ENCODE peak calls at places on chromosomes 16 and 17, in eight cellular contexts. C is GM23338, J is GM23248, Q is PC-3, P is OCI-LY7, K is HCT116, L is Karpas-422, F is SK-N-SH. D is an unnamed sample.
A peak's percentile ranks its signal among the peaks of the same experiment; 100 is the strongest.

GRCh38 chr16:69821844-69822173 is 59.7 kb downstream of the WWP2 start:
- DNase-seq in C (no peak), J (no peak), Q (no peak), P (no peak), K (no peak), L (no peak), F (no peak), D (no peak)

GRCh38 chr16:1078579-1079021 is 6.1 kb downstream of the SSTR5 start:
- DNase-seq in C (no peak), J (peak; percentile 45), Q (peak; percentile 90), P (no peak), K (no peak), L (no peak), F (no peak), D (no peak)

GRCh38 chr16:15857779-15858560 is 1.1 kb upstream of the MYH11 start:
- DNase-seq in C (peak; percentile 86), J (peak; percentile 61), Q (no peak), P (no peak), K (no peak), L (no peak), F (peak; percentile 79), D (no peak)

GRCh38 chr16:12639044-12639443 is 164.6 kb downstream of the CPPED1 start:
- DNase-seq in C (no peak), J (peak; percentile 76), Q (no peak), P (no peak), K (no peak), L (peak; percentile 41), F (no peak), D (no peak)

GRCh38 chr17:69466905-69467630 is 52.6 kb downstream of the MAP2K6 start:
- DNase-seq in C (peak; percentile 65), J (peak; percentile 22), Q (peak; percentile 42), P (no peak), K (no peak), L (no peak), F (peak; percentile 50), D (no peak)

GRCh38 chr16:80346160-80346632 is 194.6 kb upstream of the DYNLRB2 start:
- DNase-seq in C (no peak), J (peak; percentile 52), Q (no peak), P (peak; percentile 2), K (no peak), L (no peak), F (no peak), D (peak; percentile 59)

GRCh38 chr17:44677136-44677535 is 12.4 kb downstream of the CCDC43 start:
- DNase-seq in C (no peak), J (peak; percentile 17), Q (peak; percentile 18), P (no peak), K (no peak), L (no peak), F (no peak), D (no peak)

GRCh38 chr17:1762233-1762905 is 509 bp downstream of the SERPINF1 start:
- DNase-seq in C (peak; percentile 42), J (peak; percentile 54), Q (no peak), P (no peak), K (no peak), L (no peak), F (peak; percentile 67), D (no peak)

GRCh38 chr17:36209575-36209974 is 1.3 kb upstream of the CCL4L2 start:
- DNase-seq in C (no peak), J (no peak), Q (no peak), P (no peak), K (no peak), L (no peak), F (no peak), D (peak; percentile 53)

GRCh38 chr16:80063028-80063767 is 462.7 kb upstream of the MAF start:
- DNase-seq in C (no peak), J (peak; percentile 23), Q (no peak), P (no peak), K (no peak), L (no peak), F (peak; percentile 12), D (no peak)

GRCh38 chr17:44533533-44534246 is 23.6 kb upstream of the FZD2 start:
- DNase-seq in C (peak; percentile 97), J (peak; percentile 91), Q (peak; percentile 94), P (peak; percentile 90), K (peak; percentile 77), L (peak; percentile 94), F (peak; percentile 94), D (peak; percentile 82)

DNA sequence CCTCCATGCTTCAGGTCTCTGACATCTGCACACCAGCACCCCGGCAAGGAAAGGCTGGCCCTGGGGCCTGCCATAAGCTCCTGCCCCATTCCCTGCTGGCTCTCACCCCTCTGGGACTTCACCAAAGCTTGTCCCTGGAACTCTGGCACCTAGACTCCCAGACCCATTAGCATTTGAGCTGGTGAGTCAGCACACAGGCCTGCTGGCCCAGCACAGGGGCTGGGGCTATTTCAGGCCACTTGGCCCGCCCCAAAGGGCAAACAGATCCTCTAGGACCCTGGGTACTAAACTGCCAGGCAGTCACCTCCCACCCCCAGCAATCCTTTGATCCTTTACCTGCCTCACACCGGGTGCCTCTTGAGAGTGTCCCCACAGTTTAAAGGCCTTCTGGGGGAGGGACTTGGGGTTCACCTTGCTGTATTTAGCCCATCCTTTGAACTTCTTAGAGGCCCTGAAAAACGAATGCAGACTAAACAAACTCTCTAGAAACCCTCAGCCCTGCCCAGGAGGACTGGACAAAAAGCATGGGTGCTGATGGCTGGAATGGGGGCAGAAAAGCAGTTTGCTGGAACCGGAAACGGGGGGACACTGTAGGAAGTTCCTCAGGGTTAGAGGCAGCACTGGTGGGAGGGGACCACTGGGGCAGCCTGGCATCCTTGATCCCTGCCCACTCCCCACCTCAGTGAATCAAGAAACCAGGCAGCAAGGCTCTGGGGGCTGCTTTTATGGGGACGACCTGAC is 3.2 kb upstream of the SAMD14 start:
- DNase-seq in C (peak; percentile 53), J (peak; percentile 82), Q (peak; percentile 47), P (no peak), K (no peak), L (no peak), F (peak; percentile 62), D (no peak)
- H3K9me2 ChIP-seq in C (no peaks in the 10 kb centered on the region), J (no peaks in the 10 kb centered on the region), Q (no peaks in the 10 kb centered on the region), P (no peaks in the 10 kb centered on the region), K (no peaks in the 10 kb centered on the region), L (no peaks in the 10 kb centered on the region), F (no peaks in the 10 kb centered on the region), D (no peaks in the 10 kb centered on the region)

DNA sequence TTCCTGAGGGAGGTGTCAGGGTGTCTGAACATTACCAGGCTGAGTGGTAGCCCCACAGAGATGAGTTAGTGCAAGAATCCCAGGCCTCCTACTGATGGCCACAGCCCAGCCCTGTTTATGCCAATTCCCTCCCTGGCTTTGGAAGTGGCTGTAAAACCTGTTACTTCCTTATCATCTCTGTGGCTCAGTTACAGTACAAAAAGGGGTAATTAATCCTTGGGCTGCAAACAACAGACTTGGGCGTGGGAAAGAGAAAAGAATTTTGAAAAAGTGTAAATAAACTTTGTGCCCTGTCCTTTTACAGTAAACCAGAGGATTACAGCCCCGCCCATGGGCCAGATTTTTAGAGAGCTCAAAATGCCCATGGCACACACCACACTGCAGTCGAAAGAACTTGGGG is 73.1 kb upstream of the AXIN2 start:
- DNase-seq in C (no peak), J (no peak), Q (peak; percentile 31), P (no peak), K (no peak), L (no peak), F (no peak), D (no peak)
- H3K9me2 ChIP-seq in C (no peaks in the 10 kb centered on the region), J (no peaks in the 10 kb centered on the region), Q (no peaks in the 10 kb centered on the region), P (no peaks in the 10 kb centered on the region), K (no peaks in the 10 kb centered on the region), L (no peaks in the 10 kb centered on the region), F (no peaks in the 10 kb centered on the region), D (no peaks in the 10 kb centered on the region)

GRCh38 chr17:42337442-42337841 is 49.1 kb downstream of the STAT5A start:
- DNase-seq in C (no peak), J (peak; percentile 98), Q (no peak), P (no peak), K (no peak), L (peak; percentile 63), F (no peak), D (no peak)
- H3K9me2 ChIP-seq in C (no peaks in the 10 kb centered on the region), J (no peaks in the 10 kb centered on the region), Q (no peaks in the 10 kb centered on the region), P (no peaks in the 10 kb centered on the region), K (no peaks in the 10 kb centered on the region), L (no peaks in the 10 kb centered on the region), F (no peaks in the 10 kb centered on the region), D (no peaks in the 10 kb centered on the region)

GRCh38 chr16:82700541-82701240 is 73.9 kb downstream of the CDH13 start:
- DNase-seq in C (no peak), J (peak; percentile 64), Q (no peak), P (no peak), K (no peak), L (no peak), F (no peak), D (no peak)
- H3K9me2 ChIP-seq in C (no peaks in the 10 kb centered on the region), J (no peaks in the 10 kb centered on the region), Q (no peaks in the 10 kb centered on the region), P (no peaks in the 10 kb centered on the region), K (no peaks in the 10 kb centered on the region), L (no peaks in the 10 kb centered on the region), F (no peaks in the 10 kb centered on the region), D (no peaks in the 10 kb centered on the region)

GRCh38 chr17:39051001-39051605 is 83.9 kb upstream of the FBXO47 start:
- DNase-seq in C (no peak), J (no peak), Q (no peak), P (no peak), K (no peak), L (peak; percentile 4), F (no peak), D (no peak)

GRCh38 chr17:39045948-39046679 is 78.9 kb upstream of the FBXO47 start:
- DNase-seq in C (peak; percentile 56), J (no peak), Q (no peak), P (no peak), K (no peak), L (peak; percentile 51), F (no peak), D (no peak)
- H3K9me2 ChIP-seq in C (no peaks in the 10 kb centered on the region), J (no peaks in the 10 kb centered on the region), Q (no peaks in the 10 kb centered on the region), P (no peaks in the 10 kb centered on the region), K (no peaks in the 10 kb centered on the region), L (no peaks in the 10 kb centered on the region), F (no peaks in the 10 kb centered on the region), D (no peaks in the 10 kb centered on the region)

GRCh38 chr17:16343569-16343968 is 9.7 kb downstream of the CENPV start:
- DNase-seq in C (no peak), J (no peak), Q (no peak), P (no peak), K (no peak), L (no peak), F (no peak), D (no peak)

GRCh38 chr17:16349461-16349860 is 3.8 kb downstream of the CENPV start:
- DNase-seq in C (no peak), J (no peak), Q (no peak), P (peak; percentile 52), K (no peak), L (no peak), F (no peak), D (peak; percentile 28)

GRCh38 chr17:16345565-16345964 is 7.7 kb downstream of the CENPV start:
- DNase-seq in C (no peak), J (no peak), Q (no peak), P (no peak), K (no peak), L (no peak), F (no peak), D (no peak)

GRCh38 chr17:16348586-16348985 is 4.7 kb downstream of the CENPV start:
- DNase-seq in C (no peak), J (no peak), Q (no peak), P (no peak), K (no peak), L (no peak), F (no peak), D (no peak)

GRCh38 chr17:16346721-16347271 is 6.5 kb downstream of the CENPV start:
- DNase-seq in C (no peak), J (no peak), Q (no peak), P (no peak), K (no peak), L (no peak), F (no peak), D (no peak)
- H3K9me2 ChIP-seq in C (no peaks in the 10 kb centered on the region), J (no peaks in the 10 kb centered on the region), Q (no peaks in the 10 kb centered on the region), P (no peaks in the 10 kb centered on the region), K (no peaks in the 10 kb centered on the region), L (no peaks in the 10 kb centered on the region), F (no peaks in the 10 kb centered on the region), D (no peaks in the 10 kb centered on the region)